ENCODE peak calls at places on chromosome 6, in nine cellular contexts. R, B, Y, S, L, U, F, A and Q are unnamed samples.
A peak's percentile ranks its signal among the peaks of the same experiment; 100 is the strongest.

GRCh38 chr6:155635416-155635815 is 179.8 kb upstream of the NOX3 start:
- DNase-seq in R (no peak), L (no peak), Y (no peak), S (no peak), F (no peak), U (no peak), B (no peak), A (no peak), Q (no peak)

GRCh38 chr6:46491789-46492547 is 719 bp upstream of the RCAN2 start:
- DNase-seq in L (peak; percentile 14), S (peak; percentile 17), F (peak; percentile 39), Y (peak; percentile 3), U (no peak), A (peak; percentile 6), R (peak; percentile 77), B (no peak), Q (peak; percentile 25)

GRCh38 chr6:121823437-121823851 is 388.0 kb downstream of the GJA1 start:
- DNase-seq in L (no peak), U (peak; percentile 87), B (no peak), F (no peak), Y (peak; percentile 67), S (peak; percentile 68), R (peak; percentile 84), A (no peak), Q (peak; percentile 89)

GRCh38 chr6:131033631-131034030 is 29.4 kb downstream of the EPB41L2 start:
- DNase-seq in U (no peak), F (no peak), L (no peak), A (no peak), B (no peak), Y (no peak), R (no peak), S (no peak), Q (no peak)

GRCh38 chr6:5085638-5086293 is 625 bp downstream of the PPP1R3G start:
- DNase-seq in A (no peak), Y (peak; percentile 48), R (peak; percentile 73), S (peak; percentile 9), U (peak; percentile 27), B (no peak), F (no peak), L (no peak), Q (peak; percentile 36)

GRCh38 chr6:154154389-154154967 is 115.4 kb downstream of the OPRM1 start:
- DNase-seq in B (peak; percentile 53), L (no peak), S (peak; percentile 80), R (peak; percentile 88), F (no peak), U (peak; percentile 34), A (peak; percentile 62), Y (peak; percentile 88), Q (peak; percentile 75)

GRCh38 chr6:5671162-5671561 is 335.6 kb downstream of the NRN1 start:
- DNase-seq in B (no peak), U (peak; percentile 59), F (peak; percentile 40), A (peak; percentile 28), L (no peak), R (no peak), S (peak; percentile 79), Y (peak; percentile 85), Q (peak; percentile 61)

GRCh38 chr6:159693894-159694545 is 979 bp upstream of the SOD2 start:
- DNase-seq in U (peak; percentile 17), B (peak; percentile 61), A (peak; percentile 73), F (peak; percentile 67), R (peak; percentile 42), S (peak; percentile 51), Y (peak; percentile 62), L (no peak), Q (no peak)

GRCh38 chr6:127136786-127137185 is 18.3 kb downstream of the RSPO3 start:
- DNase-seq in R (no peak), S (no peak), U (no peak), A (no peak), L (no peak), F (no peak), B (no peak), Y (no peak), Q (no peak)

GRCh38 chr6:16630035-16630643 is 131.1 kb downstream of the ATXN1 start:
- DNase-seq in B (no peak), L (no peak), S (no peak), A (no peak), Y (no peak), U (no peak), R (no peak), F (no peak), Q (no peak)

GRCh38 chr6:109788687-109789086 is 97.6 kb downstream of the FIG4 start:
- DNase-seq in B (no peak), Y (no peak), F (no peak), R (no peak), A (no peak), L (no peak), U (peak; percentile 84), S (peak; percentile 55), Q (peak; percentile 52)

GRCh38 chr6:6588064-6588923 is at the start of gene LY86:
- DNase-seq in F (peak; percentile 49), L (no peak), U (no peak), A (no peak), B (peak; percentile 25), R (peak; percentile 6), S (no peak), Y (no peak), Q (peak; percentile 4)

GRCh38 chr6:137851669-137852068 is 15.4 kb upstream of the TNFAIP3 start:
- DNase-seq in F (no peak), A (no peak), S (no peak), L (no peak), B (no peak), U (no peak), Y (no peak), R (no peak), Q (no peak)

GRCh38 chr6:46684771-46685170 is 2.9 kb upstream of the TDRD6 start:
- DNase-seq in A (no peak), F (no peak), U (peak; percentile 83), R (no peak), Y (peak; percentile 51), S (peak; percentile 43), B (no peak), L (no peak), Q (peak; percentile 37)

GRCh38 chr6:39841291-39841690 is 49.1 kb downstream of the DAAM2 start:
- DNase-seq in F (peak; percentile 58), U (peak; percentile 34), R (no peak), B (peak; percentile 56), A (no peak), S (no peak), Y (no peak), L (no peak), Q (no peak)

GRCh38 chr6:103107985-103108384 is 1714.5 kb downstream of the GRIK2 start:
- DNase-seq in U (no peak), B (no peak), S (no peak), F (no peak), R (no peak), A (no peak), Y (no peak), L (no peak), Q (no peak)

GRCh38 chr6:166106076-166106686 is 61.5 kb downstream of the TBXT start:
- DNase-seq in Y (peak; percentile 81), F (no peak), U (peak; percentile 10), A (peak; percentile 50), S (peak; percentile 61), L (peak; percentile 47), B (peak; percentile 59), R (peak; percentile 86), Q (peak; percentile 61)

GRCh38 chr6:40754481-40755045 is 167.4 kb upstream of the LRFN2 start:
- DNase-seq in R (peak; percentile 53), Y (no peak), S (no peak), U (no peak), B (no peak), A (no peak), L (no peak), F (no peak), Q (no peak)

GRCh38 chr6:36986704-36987047 is 680 bp upstream of the MTCH1 start:
- DNase-seq in R (no peak), F (no peak), S (no peak), L (no peak), Y (no peak), A (no peak), B (no peak), U (no peak), Q (no peak)
- H3K4me3 ChIP-seq in R (peak overlapping the region; percentile 90), F (peak overlapping the region; percentile 98), S (peak overlapping the region; percentile 48), L (peak overlapping the region; percentile 100), Y (peak overlapping the region; percentile 99), A (peak overlapping the region; percentile 71), B (peak overlapping the region; percentile 100), U (peak overlapping the region; percentile 94), Q (peak overlapping the region; percentile 99)

GRCh38 chr6:125872259-125872921 is 81.6 kb downstream of the NCOA7 start:
- DNase-seq in F (no peak), L (peak; percentile 8), R (no peak), B (no peak), A (no peak), Y (peak; percentile 39), U (peak; percentile 48), S (no peak), Q (peak; percentile 19)
- TF ChIP-seq CTCF in F (no peak), L (no peak), R (no peak), B (no peak), A (no peak), Y (no peak), U (no peak), S (no peak), Q (no peak)

GRCh38 chr6:37306624-37307222 is 47.1 kb upstream of the RNF8 start:
- DNase-seq in R (peak; percentile 42), A (no peak), L (no peak), S (no peak), F (no peak), Y (no peak), B (no peak), U (no peak), Q (no peak)

GRCh38 chr6:37309059-37309458 is 44.7 kb upstream of the RNF8 start:
- DNase-seq in Y (no peak), F (no peak), B (no peak), U (no peak), R (no peak), A (no peak), L (no peak), S (no peak), Q (no peak)

GRCh38 chr6:37309692-37310091 is 44.1 kb upstream of the RNF8 start:
- DNase-seq in Y (no peak), S (no peak), L (no peak), R (no peak), B (no peak), A (no peak), U (no peak), F (no peak), Q (no peak)

GRCh38 chr6:37306026-37306425 is 47.8 kb upstream of the RNF8 start:
- DNase-seq in S (no peak), B (no peak), A (no peak), L (no peak), U (no peak), Y (no peak), F (no peak), R (no peak), Q (no peak)

GRCh38 chr6:37308084-37308817 is 45.5 kb upstream of the RNF8 start:
- DNase-seq in L (no peak), B (peak; percentile 51), Y (peak; percentile 58), R (no peak), F (peak; percentile 59), S (peak; percentile 61), U (peak; percentile 73), A (no peak), Q (peak; percentile 40)
- H3K4me3 ChIP-seq in L (no peak overlapping the region), B (no peak overlapping the region), Y (no peak overlapping the region), R (no peak overlapping the region), F (no peak overlapping the region), S (no peak overlapping the region), U (no peak overlapping the region), A (no peak overlapping the region), Q (no peak overlapping the region)

DNA sequence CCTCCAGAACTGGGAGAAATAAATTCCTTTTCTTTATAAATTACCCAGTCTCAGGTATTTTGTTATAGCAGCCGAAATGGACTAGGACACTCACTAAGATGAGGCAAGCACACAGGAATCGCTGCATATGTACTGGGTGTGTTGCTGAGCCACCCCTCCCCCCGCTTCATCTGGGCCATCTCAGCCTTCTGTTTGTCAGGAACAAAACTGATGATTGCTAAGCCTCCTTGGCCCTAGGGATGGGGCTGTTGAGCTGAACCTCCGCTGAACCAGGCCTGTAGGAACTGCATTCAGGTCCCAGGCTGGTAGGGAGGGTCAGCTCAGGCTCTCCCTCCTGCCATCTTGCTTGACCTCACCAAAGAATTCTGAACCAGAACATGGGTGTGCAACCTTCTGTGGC is 108.6 kb downstream of the MAP3K7 start:
- DNase-seq in S (no peak), U (no peak), L (no peak), A (no peak), R (peak; percentile 85), Y (no peak), B (no peak), F (no peak), Q (no peak)
- TF ChIP-seq CTCF in S (no peak), U (no peak), L (no peak), A (no peak), R (peak; percentile 71), Y (no peak), B (no peak), F (no peak), Q (no peak)